ENCODE peak calls at places on chromosome 14, in six cellular contexts. Z, F, A, B, D and Q are unnamed samples.

GRCh38 chr14:73503648-73504047 is 12.9 kb downstream of the RIOX1 start:
- DNase-seq in Z (no peak), F (no peak), A (no peak), B (no peak), D (no peak), Q (no peak)

GRCh38 chr14:32413967-32414640 is 85.0 kb downstream of the AKAP6 start:
- DNase-seq in Z (no peak), F (no peak), A (no peak), B (no peak), D (no peak), Q (peak)

GRCh38 chr14:72962829-72963312 is 36.6 kb downstream of the DCAF4 start:
- DNase-seq in Z (peak), F (no peak), A (peak), B (peak), D (no peak), Q (no peak)

GRCh38 chr14:23171251-23171975 is 12.0 kb downstream of the SLC7A8 start:
- DNase-seq in Z (peak), F (no peak), A (no peak), B (no peak), D (no peak), Q (no peak)

GRCh38 chr14:54947230-54947629 is 44.6 kb upstream of the GCH1 start:
- DNase-seq in Z (no peak), F (no peak), A (no peak), B (no peak), D (no peak), Q (no peak)

GRCh38 chr14:50397461-50398196 is 948 bp upstream of the CDKL1 start:
- DNase-seq in Z (no peak), F (no peak), A (no peak), B (no peak), D (no peak), Q (no peak)

GRCh38 chr14:34911209-34912150 is 36.3 kb upstream of the BAZ1A start:
- DNase-seq in Z (no peak), F (no peak), A (no peak), B (no peak), D (no peak), Q (no peak)

GRCh38 chr14:92323031-92323915 is at the start of gene SLC24A4:
- DNase-seq in Z (peak), F (no peak), A (no peak), B (no peak), D (no peak), Q (no peak)

GRCh38 chr14:32998433-32998832 is 59.8 kb downstream of the NPAS3 start:
- DNase-seq in Z (peak), F (no peak), A (peak), B (no peak), D (no peak), Q (no peak)

GRCh38 chr14:37973031-37973908 is 234.4 kb upstream of the SSTR1 start:
- DNase-seq in Z (no peak), F (no peak), A (no peak), B (no peak), D (no peak), Q (no peak)

GRCh38 chr14:22748691-22749090 is 17.8 kb upstream of the OXA1L start:
- DNase-seq in Z (no peak), F (peak), A (no peak), B (no peak), D (no peak), Q (no peak)

GRCh38 chr14:106209745-106210144 is 683.4 kb downstream of the TMEM121 start:
- DNase-seq in Z (peak), F (no peak), A (no peak), B (no peak), D (no peak), Q (no peak)

GRCh38 chr14:26255213-26255612 is 342.6 kb downstream of the NOVA1 start:
- DNase-seq in Z (peak), F (no peak), A (no peak), B (no peak), D (no peak), Q (no peak)

GRCh38 chr14:98622208-98623051 is 649.6 kb downstream of the BCL11B start:
- DNase-seq in Z (no peak), F (no peak), A (no peak), B (no peak), D (no peak), Q (no peak)